ENCODE peak calls at places on chromosomes 2 and 18, in five cellular contexts. R is body of pancreas, N is prostate gland, T is tibial nerve, Q is fibroblast of the aortic adventitia. S is an unnamed sample.

GRCh38 chr18:51461956-51462355 is 264.5 kb upstream of the MEX3C start:
- DNase-seq in R (no peak), N (no peak), T (no peak), Q (no peak), S (no peak)

GRCh38 chr2:177147093-177147694 is 65.4 kb upstream of the HNRNPA3 start:
- DNase-seq in R (no peak), N (no peak), T (peak; percentile 40), Q (peak; percentile 75), S (peak; percentile 72)

GRCh38 chr18:65235966-65236634 is 514.7 kb upstream of the CDH7 start:
- DNase-seq in R (no peak), N (no peak), T (no peak), Q (no peak), S (no peak)

GRCh38 chr2:54879598-54880355 is 156.3 kb downstream of the EML6 start:
- DNase-seq in R (no peak), N (no peak), T (no peak), Q (no peak), S (no peak)

GRCh38 chr18:41096504-41096903 is 858.5 kb upstream of the PIK3C3 start:
- DNase-seq in R (no peak), N (no peak), T (no peak), Q (peak; percentile 22), S (no peak)

GRCh38 chr2:47867205-47867604 is 39.1 kb downstream of the FBXO11 start:
- DNase-seq in R (peak; percentile 41), N (no peak), T (peak; percentile 17), Q (peak; percentile 88), S (no peak)

GRCh38 chr2:215401896-215402379 is 33.9 kb downstream of the FN1 start:
- DNase-seq in R (no peak), N (no peak), T (peak; percentile 43), Q (peak; percentile 95), S (no peak)

GRCh38 chr2:193980599-193980998 is 1676.4 kb upstream of the SLC39A10 start:
- DNase-seq in R (no peak), N (no peak), T (no peak), Q (no peak), S (no peak)

GRCh38 chr2:111975053-111975552 is 76.7 kb downstream of the MERTK start:
- DNase-seq in R (no peak), N (no peak), T (no peak), Q (peak; percentile 26), S (no peak)

GRCh38 chr2:112839407-112840067 is 3.0 kb upstream of the IL1B start:
- DNase-seq in R (no peak), N (no peak), T (no peak), Q (no peak), S (no peak)

GRCh38 chr2:238063414-238064189 is 2.8 kb downstream of the SCLY start:
- DNase-seq in R (no peak), N (no peak), T (no peak), Q (no peak), S (no peak)

GRCh38 chr2:98379311-98380202 is 33.3 kb downstream of the CNGA3 start:
- DNase-seq in R (no peak), N (no peak), T (no peak), Q (peak; percentile 20), S (no peak)

GRCh38 chr2:237165405-237166276 is 80.0 kb downstream of the COPS8 start:
- DNase-seq in R (no peak), N (no peak), T (peak; percentile 3), Q (peak; percentile 73), S (peak; percentile 14)

GRCh38 chr2:216404010-216404618 is 8.2 kb upstream of the SMARCAL1 start:
- DNase-seq in R (peak; percentile 40), N (no peak), T (peak; percentile 59), Q (peak; percentile 59), S (peak; percentile 51)

DNA sequence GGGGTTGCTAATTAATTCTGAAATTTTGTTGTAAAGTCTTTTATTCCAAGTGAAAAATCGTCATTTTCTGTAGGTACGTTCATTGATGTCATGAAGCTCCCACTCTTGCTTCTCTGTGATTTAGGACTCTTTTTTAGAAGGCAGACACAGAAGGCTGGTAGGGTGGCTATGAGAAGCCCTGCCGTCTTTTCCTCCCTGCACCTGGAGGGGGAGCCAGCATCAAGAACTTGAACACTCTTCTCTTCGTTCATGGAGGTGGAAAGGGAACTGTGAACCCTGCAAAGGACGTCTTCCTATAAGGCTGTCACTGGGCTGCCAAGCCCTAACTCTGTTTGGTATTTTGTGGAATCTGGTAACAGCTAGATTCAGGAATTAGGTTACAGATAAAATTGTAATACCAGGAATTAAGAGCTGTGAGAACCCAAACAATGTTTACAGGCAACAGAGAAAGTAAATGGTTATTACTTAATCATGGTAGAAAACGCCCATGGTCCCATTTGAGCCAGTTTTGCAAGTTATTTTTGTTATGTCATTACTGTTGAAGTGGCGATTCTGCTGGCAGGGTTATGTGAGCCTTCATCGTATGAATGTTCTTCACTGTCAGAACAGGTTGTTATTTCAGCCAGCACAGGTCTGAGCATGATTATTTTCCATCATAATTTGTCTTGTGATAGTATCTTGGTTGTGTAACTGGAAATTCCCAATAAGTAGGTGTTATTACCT is 112.2 kb downstream of the OSBPL6 start:
- DNase-seq in R (peak; percentile 62), N (peak; percentile 26), T (no peak), Q (peak; percentile 54), S (peak; percentile 76)
- TF ChIP-seq CTCF in R (peak; percentile 62), N (no peak), T (peak; percentile 18), Q (peak; percentile 72), S (peak; percentile 83)

GRCh38 chr2:27773959-27774358 is 2.4 kb downstream of the MRPL33 start:
- DNase-seq in R (no peak), N (no peak), T (no peak), Q (no peak), S (no peak)
- H3K4me3 ChIP-seq in R (no peak overlapping the region), N (no peak overlapping the region), T (no peak overlapping the region), Q (no peak overlapping the region), S (no peak overlapping the region)

GRCh38 chr2:187499941-187500532 is 52.0 kb upstream of the CALCRL start:
- DNase-seq in R (peak; percentile 74), N (peak; percentile 38), T (peak; percentile 88), Q (peak; percentile 79), S (peak; percentile 63)

GRCh38 chr2:187497858-187498463 is 49.9 kb upstream of the CALCRL start:
- DNase-seq in R (no peak), N (no peak), T (peak; percentile 41), Q (peak; percentile 44), S (no peak)

GRCh38 chr2:187497140-187497539 is 49.1 kb upstream of the CALCRL start:
- DNase-seq in R (no peak), N (no peak), T (no peak), Q (no peak), S (no peak)

GRCh38 chr2:187502467-187502866 is 51.8 kb downstream of the TFPI start:
- DNase-seq in R (no peak), N (no peak), T (no peak), Q (no peak), S (no peak)

GRCh38 chr2:187500585-187501359 is 52.7 kb upstream of the CALCRL start:
- DNase-seq in R (no peak), N (no peak), T (no peak), Q (peak; percentile 82), S (peak; percentile 26)
- TF ChIP-seq CTCF in R (no peak), N (no peak), T (no peak), Q (peak; percentile 45), S (no peak)

GRCh38 chr2:132009177-132009873 is 152.4 kb downstream of the ANKRD30BL start:
- DNase-seq in R (no peak), N (no peak), T (no peak), Q (no peak), S (no peak)
- H3K4me3 ChIP-seq in R (no peak overlapping the region), N (no peak overlapping the region), T (peak overlapping the region; percentile 25), Q (no peak overlapping the region), S (no peak overlapping the region)

GRCh38 chr2:70750320-70750719 is 17.7 kb downstream of the ADD2 start:
- DNase-seq in R (no peak), N (no peak), T (no peak), Q (no peak), S (no peak)

GRCh38 chr2:70745276-70745675 is 22.7 kb downstream of the ADD2 start:
- DNase-seq in R (no peak), N (no peak), T (no peak), Q (no peak), S (no peak)

GRCh38 chr2:70747284-70747683 is 20.7 kb downstream of the ADD2 start:
- DNase-seq in R (no peak), N (no peak), T (no peak), Q (no peak), S (no peak)

GRCh38 chr2:70746076-70746475 is 21.9 kb downstream of the ADD2 start:
- DNase-seq in R (no peak), N (no peak), T (no peak), Q (no peak), S (no peak)

GRCh38 chr2:70748002-70748779 is 19.8 kb downstream of the ADD2 start:
- DNase-seq in R (no peak), N (no peak), T (no peak), Q (no peak), S (no peak)
- TF ChIP-seq CTCF in R (no peak), N (no peak), T (no peak), Q (no peak), S (no peak)

GRCh38 chr2:75233965-75234364 is 34.6 kb upstream of the TACR1 start:
- DNase-seq in R (no peak), N (no peak), T (no peak), Q (no peak), S (no peak)
- H3K4me3 ChIP-seq in R (no peak overlapping the region), N (no peak overlapping the region), T (no peak overlapping the region), Q (no peak overlapping the region), S (no peak overlapping the region)

DNA sequence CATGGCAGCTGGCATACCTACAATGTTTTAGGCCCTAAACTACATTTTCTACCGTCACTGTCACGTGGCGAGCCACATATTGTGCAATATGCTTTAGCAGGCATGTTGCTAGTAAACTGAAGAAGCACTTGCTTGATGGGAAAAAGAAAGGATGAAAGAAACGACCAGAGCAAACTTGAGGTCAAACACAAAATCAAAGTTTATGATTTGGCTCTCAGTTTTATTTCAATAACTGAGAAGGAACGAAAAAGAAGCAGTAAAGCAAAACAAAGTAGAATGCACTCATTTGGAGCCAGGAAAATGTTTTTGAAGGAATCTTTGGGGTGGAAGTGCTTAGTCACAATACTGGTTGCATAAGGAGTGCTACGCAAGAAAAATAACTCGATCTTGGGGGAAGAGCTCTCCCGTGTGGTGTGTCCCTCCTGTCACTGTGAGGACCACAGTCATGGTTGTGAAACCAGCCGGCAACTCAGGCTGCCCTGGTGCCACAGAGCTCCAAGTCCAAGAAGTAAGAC is 349.8 kb downstream of the RBM43 start:
- DNase-seq in R (no peak), N (peak; percentile 11), T (peak; percentile 92), Q (peak; percentile 99), S (no peak)
- TF ChIP-seq CTCF in R (no peak), N (no peak), T (peak; percentile 42), Q (peak; percentile 35), S (no peak)

S was measured in GM12865.